ENCODE peak calls at places on chromosomes 7 and 10, in four cellular contexts. M, S, W and Y are unnamed samples.

GRCh38 chr7:11424006-11424405 is 408.0 kb downstream of the THSD7A start:
- DNase-seq in M (no peak), S (no peak), W (no peak), Y (no peak)

GRCh38 chr7:82755705-82756551 is 312.4 kb upstream of the CACNA2D1 start:
- DNase-seq in M (no peak), S (peak; percentile 51), W (peak; percentile 53), Y (peak; percentile 84)

GRCh38 chr7:3956949-3957348 is 655.9 kb downstream of the SDK1 start:
- DNase-seq in M (no peak), S (no peak), W (no peak), Y (no peak)

GRCh38 chr7:69078997-69079769 is 519.1 kb upstream of the AUTS2 start:
- DNase-seq in M (no peak), S (no peak), W (no peak), Y (no peak)

GRCh38 chr10:90734415-90734814 is 123.4 kb downstream of the HTR7 start:
- DNase-seq in M (no peak), S (no peak), W (no peak), Y (no peak)

GRCh38 chr7:70595741-70596574 is 536.0 kb upstream of the GALNT17 start:
- DNase-seq in M (no peak), S (peak; percentile 55), W (no peak), Y (no peak)

GRCh38 chr7:127918130-127918529 is 113.1 kb downstream of the LRRC4 start:
- DNase-seq in M (no peak), S (no peak), W (no peak), Y (no peak)

GRCh38 chr7:5686131-5686530 is 95.3 kb downstream of the RNF216 start:
- DNase-seq in M (no peak), S (no peak), W (no peak), Y (no peak)

GRCh38 chr10:25701651-25702050 is 232.4 kb upstream of the MYO3A start:
- DNase-seq in M (no peak), S (no peak), W (no peak), Y (no peak)

GRCh38 chr7:127678947-127679346 is 27.0 kb downstream of the SND1 start:
- DNase-seq in M (no peak), S (no peak), W (peak; percentile 25), Y (peak; percentile 36)

GRCh38 chr10:60495357-60495756 is 105.7 kb upstream of the ANK3 start:
- DNase-seq in M (no peak), S (peak; percentile 24), W (peak; percentile 60), Y (no peak)

GRCh38 chr10:94193466-94193924 is 169.2 kb downstream of the NOC3L start:
- DNase-seq in M (no peak), S (no peak), W (peak; percentile 85), Y (peak; percentile 37)

GRCh38 chr7:19772323-19772722 is 1.1 kb downstream of the TMEM196 start:
- DNase-seq in M (no peak), S (peak; percentile 59), W (no peak), Y (no peak)

DNA sequence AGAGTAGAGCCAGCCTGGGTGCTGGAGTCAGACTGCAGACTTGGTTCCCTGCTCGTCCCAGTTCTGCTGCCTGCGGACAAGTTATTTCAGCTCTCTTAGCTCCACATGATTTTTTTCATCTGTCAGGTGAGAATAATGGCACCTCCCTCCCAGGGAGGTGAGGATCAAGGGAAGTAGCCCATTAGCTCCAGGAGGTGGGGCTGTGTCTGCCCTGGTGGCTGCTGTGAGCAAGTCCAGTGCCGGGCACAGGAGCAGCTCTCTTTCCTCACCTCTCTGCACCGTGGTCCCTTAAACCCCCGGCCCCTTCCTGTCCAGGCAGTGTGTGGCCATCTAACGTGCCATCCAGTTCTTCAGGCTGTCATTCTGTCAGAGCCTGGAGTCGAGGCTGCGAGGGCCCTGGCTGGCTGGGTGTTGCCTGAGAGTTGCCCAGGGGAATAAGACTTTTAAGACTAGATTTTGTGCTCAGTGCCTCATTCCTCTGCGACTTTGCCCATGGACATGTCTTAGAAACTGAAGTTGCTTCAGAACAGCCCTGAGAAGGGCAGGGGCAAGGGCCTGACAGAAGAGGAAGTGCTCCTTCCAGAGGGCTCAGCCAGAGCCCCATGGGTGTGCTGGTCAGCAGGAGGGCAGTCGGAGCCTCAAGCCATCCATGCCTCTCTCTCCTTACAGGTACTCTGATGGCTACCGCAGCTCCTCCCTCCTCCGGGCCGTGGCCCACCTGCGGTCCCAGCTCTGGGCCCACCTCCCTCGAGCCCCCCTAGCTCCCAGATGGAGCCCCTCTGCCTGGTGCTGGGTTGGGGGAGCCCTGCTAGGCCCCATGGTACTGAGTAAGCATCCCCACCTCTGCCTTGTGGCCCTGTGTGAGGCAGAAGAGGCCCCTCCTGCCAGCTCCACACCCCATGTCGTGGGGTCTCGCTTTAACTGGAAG is 5.0 kb downstream of the ABCB8 start:
- DNase-seq in M (no peak), S (peak; percentile 23), W (no peak), Y (no peak)
- TF ChIP-seq CTCF in M (no peak), S (peak; percentile 6), W (no peak), Y (peak; percentile 41)

DNA sequence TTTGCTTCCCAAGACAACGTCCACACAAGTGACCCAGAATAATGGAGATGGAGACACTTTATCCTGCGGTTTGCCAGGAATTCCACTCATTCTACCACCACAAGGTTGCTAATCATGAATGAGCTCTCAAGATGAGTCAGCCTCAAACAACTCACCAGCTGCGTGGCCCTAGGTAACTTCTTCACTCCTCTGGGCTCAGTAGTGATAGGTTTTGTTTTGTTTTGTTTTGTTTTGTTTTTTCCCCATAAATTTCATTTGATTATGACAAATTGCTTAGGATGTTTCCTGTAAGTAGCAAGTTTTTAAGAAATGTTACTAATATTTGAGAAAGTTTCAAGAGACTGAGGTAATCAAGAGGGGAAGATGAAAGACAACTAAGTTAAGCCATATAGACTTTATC is 286.8 kb downstream of the PARD3 start:
- DNase-seq in M (no peak), S (peak; percentile 92), W (peak; percentile 97), Y (peak; percentile 86)
- TF ChIP-seq CTCF in M (no peak), S (no peak), W (no peak), Y (no peak)

GRCh38 chr7:22660732-22661131 is 66.3 kb upstream of the IL6 start:
- DNase-seq in M (no peak), S (no peak), W (no peak), Y (no peak)
- TF ChIP-seq CTCF in M (no peak), S (no peak), W (no peak), Y (peak; percentile 55)

GRCh38 chr7:29807179-29807841 is 1.0 kb downstream of the WIPF3 start:
- DNase-seq in M (no peak), S (no peak), W (no peak), Y (no peak)
- TF ChIP-seq CTCF in M (no peak), S (no peak), W (no peak), Y (no peak)

GRCh38 chr10:111207525-111207924 is 130.7 kb downstream of the ADRA2A start:
- DNase-seq in M (no peak), S (no peak), W (no peak), Y (no peak)
- TF ChIP-seq CTCF in M (no peak), S (no peak), W (no peak), Y (peak; percentile 7)

GRCh38 chr7:21947056-21947455 is 1.4 kb upstream of the CDCA7L start:
- DNase-seq in M (no peak), S (no peak), W (no peak), Y (no peak)

GRCh38 chr7:21943436-21943835 is 2.3 kb downstream of the CDCA7L start:
- DNase-seq in M (no peak), S (no peak), W (no peak), Y (no peak)

GRCh38 chr7:21944616-21945373 is 904 bp downstream of the CDCA7L start:
- DNase-seq in M (no peak), S (peak; percentile 69), W (no peak), Y (no peak)

GRCh38 chr7:21946228-21946709 is 570 bp upstream of the CDCA7L start:
- DNase-seq in M (no peak), S (no peak), W (no peak), Y (no peak)

DNA sequence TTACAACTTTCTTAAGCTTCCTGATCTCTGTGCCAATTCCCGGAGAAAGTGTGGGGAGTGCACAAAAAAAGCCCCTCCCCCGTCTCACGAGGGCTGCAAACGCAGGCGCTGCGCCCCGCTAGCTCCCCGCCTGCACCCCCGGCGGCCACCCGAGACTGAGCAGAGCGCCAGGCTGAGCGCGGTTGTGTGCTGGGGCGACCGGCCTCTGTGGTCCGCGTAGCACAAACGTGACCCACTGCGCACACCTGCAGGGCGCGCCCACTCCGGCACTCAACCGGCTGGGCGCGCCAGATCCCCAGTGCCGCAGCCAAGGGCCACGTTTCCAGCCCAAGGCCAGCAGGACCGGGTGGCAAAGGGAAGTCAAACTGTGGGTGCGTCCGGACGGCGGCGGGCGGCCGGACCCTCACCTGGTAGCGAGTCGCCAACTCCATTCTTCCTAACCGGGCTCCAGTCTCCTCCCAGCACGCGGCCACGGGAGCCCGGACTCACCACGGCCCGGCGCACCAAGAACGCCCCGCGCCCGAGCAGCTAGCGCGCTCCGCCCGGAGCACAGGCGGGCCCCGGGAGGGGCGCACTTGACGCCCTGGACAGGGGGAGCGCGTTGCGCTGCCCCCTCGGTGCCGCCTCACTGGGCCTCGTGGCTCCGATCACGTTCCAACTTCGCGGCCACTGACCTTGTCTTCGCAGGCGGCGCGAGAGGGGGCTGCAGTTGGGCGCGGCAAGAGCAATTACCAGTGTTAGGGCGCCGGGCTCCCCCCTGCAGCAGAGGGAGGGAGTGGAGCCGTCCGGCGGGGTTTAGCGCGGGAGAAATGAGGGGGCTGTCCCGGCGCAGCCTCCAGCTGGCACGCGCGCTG is at the start of gene CDCA7L:
- DNase-seq in M (no peak), S (peak; percentile 73), W (peak; percentile 75), Y (peak; percentile 55)
- TF ChIP-seq CTCF in M (no peak), S (no peak), W (no peak), Y (peak; percentile 43)

DNA sequence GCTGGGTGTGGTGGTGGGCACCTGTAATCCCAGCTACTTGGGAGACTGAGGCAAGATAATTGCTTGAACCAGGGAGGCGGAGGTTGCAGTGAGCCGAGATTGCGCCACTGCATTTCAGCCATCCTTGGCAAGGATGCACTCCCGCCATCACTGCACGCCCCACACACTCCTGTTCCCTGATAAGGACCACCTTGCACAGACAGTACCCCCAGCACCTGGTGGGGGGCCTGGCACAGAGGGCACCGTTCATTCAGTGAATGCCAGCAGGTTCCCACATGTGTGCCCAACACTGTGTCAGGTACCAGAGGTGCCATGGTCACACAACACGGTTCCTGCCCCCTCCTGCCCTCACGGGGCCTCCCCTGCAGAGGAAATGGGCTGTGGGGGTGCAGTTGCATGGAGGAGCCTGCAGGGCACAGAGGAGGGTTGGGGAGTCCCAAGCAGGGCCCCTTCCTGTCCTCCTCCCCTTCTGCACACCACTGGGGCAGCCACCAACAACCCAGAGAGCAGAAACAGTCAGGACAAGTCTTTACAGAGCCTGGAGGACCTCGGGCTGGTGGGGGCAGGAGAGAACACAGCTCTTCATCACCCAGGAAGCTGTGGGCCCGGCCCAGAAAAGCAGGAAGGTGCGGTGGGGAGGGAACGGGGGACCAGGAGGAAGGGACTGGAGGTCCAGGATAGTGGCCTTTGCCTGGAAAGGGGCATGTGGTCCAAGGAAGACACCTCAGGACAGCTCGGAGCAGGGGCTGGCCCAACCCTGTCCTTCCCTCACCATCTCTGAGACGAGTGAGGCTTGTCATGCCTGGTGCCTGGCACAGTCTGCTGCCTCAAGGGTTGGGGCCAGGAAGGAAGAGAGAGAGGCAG is 7.1 kb downstream of the CRYGN start:
- DNase-seq in M (no peak), S (peak; percentile 55), W (no peak), Y (no peak)
- TF ChIP-seq CTCF in M (no peak), S (peak; percentile 33), W (peak; percentile 8), Y (peak; percentile 56)